ENCODE peak calls at places on chromosome 17, in eight cellular contexts. D is stimulated activated CD4-positive, alpha-beta T cell treated with anti-CD3 and anti-CD28 coated beads, Interleukin-2, amount 100 ng/mL, for 48 hours; V is activated T-helper 1 cell treated with anti-CD3 and anti-CD28 coated beads, Interleukin-12 subunit alpha, Interleukin-12 subunit beta, Interleukin-2, Interleukin-4 antibody, amounts not matched to agents 30 ng/mL and 10 ng/mL and 1 ng/mL, durations not matched to agents 14 hours and 24 hours and 36 hours; O is LoVo; I is activated T-cell treated with anti-CD3 and anti-CD28 coated beads, Interleukin-2, amount 50 U/mL, for 24 hours; P is germinal center; T is heart right ventricle; K is nephron progenitor cell. Q is an unnamed sample.
A peak's percentile ranks its signal among the peaks of the same experiment; 100 is the strongest.

GRCh38 chr17:51029568-51030463 is 90.9 kb downstream of the SPAG9 start:
- DNase-seq in I (no peak), D (no peak), O (peak; percentile 19), T (no peak), K (no peak), P (no peak), V (no peak), Q (no peak)

GRCh38 chr17:33014751-33015150 is 23.1 kb downstream of the SPACA3 start:
- DNase-seq in D (no peak), P (no peak), T (no peak), K (no peak), V (no peak), I (no peak), O (no peak), Q (no peak)

GRCh38 chr17:17684901-17685774 is 3.9 kb downstream of the RAI1 start:
- DNase-seq in P (no peak), D (no peak), V (no peak), O (no peak), I (no peak), T (no peak), K (no peak), Q (no peak)

GRCh38 chr17:49455226-49455968 is 39.7 kb upstream of the NGFR start:
- DNase-seq in V (no peak), D (no peak), P (no peak), T (no peak), O (no peak), I (no peak), K (no peak), Q (no peak)

GRCh38 chr17:79947351-79948031 is 88.2 kb downstream of the TBC1D16 start:
- DNase-seq in O (no peak), V (no peak), T (no peak), I (peak; percentile 22), D (no peak), P (no peak), K (peak; percentile 1), Q (peak; percentile 13)

GRCh38 chr17:57563968-57564367 is 181.1 kb downstream of the CCDC182 start:
- DNase-seq in K (no peak), P (no peak), O (no peak), V (no peak), T (no peak), D (no peak), I (no peak), Q (no peak)

GRCh38 chr17:77322534-77323412 is 182.0 kb downstream of the SEC14L1 start:
- DNase-seq in I (no peak), D (no peak), O (peak; percentile 90), T (peak; percentile 88), K (peak; percentile 59), P (peak; percentile 39), V (no peak), Q (peak; percentile 92)

GRCh38 chr17:78484300-78485159 is 92.7 kb downstream of the DNAH17 start:
- DNase-seq in K (peak; percentile 68), I (peak; percentile 92), D (peak; percentile 66), O (peak; percentile 45), V (peak; percentile 58), P (peak; percentile 77), T (no peak), Q (no peak)

GRCh38 chr17:8231701-8232100 is 16.2 kb downstream of the CTC1 start:
- DNase-seq in D (no peak), V (no peak), O (no peak), K (no peak), I (no peak), T (no peak), P (no peak), Q (no peak)

GRCh38 chr17:3976675-3977171 is 12.5 kb upstream of the ATP2A3 start:
- DNase-seq in V (no peak), D (no peak), K (no peak), T (peak; percentile 89), I (no peak), O (no peak), P (no peak), Q (peak; percentile 91)

GRCh38 chr17:39062846-39063680 is 88.4 kb downstream of the PLXDC1 start:
- DNase-seq in K (no peak), D (no peak), T (no peak), I (no peak), P (no peak), O (no peak), V (no peak), Q (no peak)

GRCh38 chr17:48754500-48755261 is 26.1 kb upstream of the HOXB13 start:
- DNase-seq in T (no peak), I (no peak), O (no peak), P (no peak), D (no peak), V (no peak), K (peak; percentile 69), Q (no peak)

GRCh38 chr17:78016852-78017251 is 58.3 kb downstream of the TNRC6C start:
- DNase-seq in K (no peak), V (no peak), D (no peak), O (no peak), T (no peak), I (no peak), P (no peak), Q (no peak)

GRCh38 chr17:42563950-42564349 is 2.0 kb downstream of the COASY start:
- DNase-seq in I (no peak), P (no peak), V (no peak), T (no peak), D (no peak), O (no peak), K (no peak), Q (no peak)

GRCh38 chr17:34206569-34206968 is 48.5 kb upstream of the CCL2 start:
- DNase-seq in D (no peak), V (no peak), I (no peak), O (no peak), K (no peak), T (no peak), P (no peak), Q (no peak)

GRCh38 chr17:46898364-46898763 is 24.6 kb upstream of the GOSR2 start:
- DNase-seq in T (no peak), V (no peak), P (no peak), I (no peak), O (no peak), D (no peak), K (no peak), Q (no peak)

GRCh38 chr17:7558544-7559306 is at the start of gene TNFSF13:
- DNase-seq in V (no peak), D (no peak), K (no peak), P (no peak), T (peak; percentile 68), O (no peak), I (no peak), Q (peak; percentile 75)

GRCh38 chr17:77291591-77292386 is 151.0 kb downstream of the SEC14L1 start:
- DNase-seq in V (no peak), I (no peak), D (no peak), O (no peak), P (no peak), K (no peak), T (no peak), Q (no peak)

GRCh38 chr17:81651692-81652091 is 4.7 kb downstream of the PDE6G start:
- DNase-seq in K (no peak), D (no peak), T (no peak), P (no peak), O (peak; percentile 50), V (no peak), I (no peak), Q (no peak)

GRCh38 chr17:49629447-49629846 is 48.5 kb downstream of the SPOP start:
- DNase-seq in I (no peak), D (no peak), O (no peak), T (no peak), V (no peak), P (no peak), K (no peak), Q (no peak)

GRCh38 chr17:48600244-48601098 is 4.3 kb downstream of the HOXB6 start:
- DNase-seq in I (no peak), D (no peak), K (no peak), O (no peak), V (no peak), P (no peak), T (no peak), Q (no peak)

GRCh38 chr17:76179496-76180467 is 38.7 kb upstream of the FOXJ1 start:
- DNase-seq in I (no peak), V (peak; percentile 46), O (no peak), K (no peak), D (no peak), T (no peak), P (no peak), Q (no peak)

Q was measured in psoas muscle.